ENCODE peak calls at places on chromosomes 12 and 14, in four cellular contexts. L, I, W and F are unnamed samples.

GRCh38 chr14:49897965-49898364 is 5.1 kb downstream of the ARF6 start:
- DNase-seq in I (no peak), L (no peak), W (no peak), F (no peak)

GRCh38 chr12:39867631-39868030 is 238.2 kb downstream of the SLC2A13 start:
- DNase-seq in I (no peak), L (peak; percentile 3), W (no peak), F (peak; percentile 51)

GRCh38 chr12:80509781-80510556 is 65.9 kb downstream of the PTPRQ start:
- DNase-seq in L (peak; percentile 96), W (no peak), I (no peak), F (no peak)

GRCh38 chr12:103046154-103046553 is 88.7 kb downstream of the ASCL1 start:
- DNase-seq in L (no peak), W (no peak), I (no peak), F (no peak)

GRCh38 chr14:44960146-44960545 is 1.6 kb downstream of the KLHL28 start:
- DNase-seq in W (no peak), I (no peak), L (peak; percentile 31), F (peak; percentile 21)

GRCh38 chr12:28954333-28954732 is 194.7 kb upstream of the FAR2 start:
- DNase-seq in L (peak; percentile 41), I (no peak), W (no peak), F (no peak)

GRCh38 chr12:91577586-91578539 is 395.2 kb upstream of the DCN start:
- DNase-seq in W (no peak), I (no peak), L (peak; percentile 55), F (peak; percentile 55)

GRCh38 chr12:67220065-67220464 is 49.1 kb upstream of the CAND1 start:
- DNase-seq in W (no peak), L (peak; percentile 35), I (no peak), F (no peak)

GRCh38 chr14:104348741-104349140 is 210.4 kb downstream of the KIF26A start:
- DNase-seq in I (peak; percentile 34), L (no peak), W (no peak), F (no peak)

GRCh38 chr12:92886131-92886530 is 43.0 kb downstream of the EEA1 start:
- DNase-seq in L (no peak), I (no peak), W (no peak), F (peak; percentile 29)

GRCh38 chr14:92039073-92039719 is 663 bp downstream of the TRIP11 start:
- DNase-seq in L (peak; percentile 63), W (no peak), I (no peak), F (peak; percentile 89)

GRCh38 chr14:58414845-58415244 is 12.5 kb downstream of the TIMM9 start:
- DNase-seq in I (no peak), W (no peak), L (no peak), F (peak; percentile 4)

GRCh38 chr14:71103662-71104484 is 196.6 kb downstream of the PCNX1 start:
- DNase-seq in W (no peak), L (peak; percentile 77), I (no peak), F (peak; percentile 72)

GRCh38 chr12:105748806-105749600 is 389.8 kb downstream of the NUAK1 start:
- DNase-seq in W (no peak), L (peak; percentile 56), I (no peak), F (peak; percentile 93)

GRCh38 chr14:68685419-68686211 is 107.3 kb downstream of the ZFP36L1 start:
- DNase-seq in I (peak; percentile 94), L (peak; percentile 82), W (peak; percentile 68), F (no peak)

GRCh38 chr14:36212987-36213386 is 36.5 kb upstream of the PTCSC3 start:
- DNase-seq in W (no peak), I (no peak), L (no peak), F (no peak)

GRCh38 chr14:45103806-45104205 is 19.9 kb downstream of the PRPF39 start:
- DNase-seq in W (no peak), I (no peak), L (no peak), F (no peak)

GRCh38 chr12:100520048-100520769 is 46.5 kb downstream of the NR1H4 start:
- DNase-seq in W (no peak), I (no peak), L (no peak), F (no peak)